ENCODE peak calls at places on chromosomes 13 and 19, in six cellular contexts. T is fibroblast of the aortic adventitia, V is ascending aorta, O is WTC11, Q is prostate gland, M is upper lobe of right lung. U is an unnamed sample.

GRCh38 chr13:30796833-30797601 is 61.7 kb downstream of the ALOX5AP start:
- DNase-seq in T (peak), V (no peak), O (no peak), Q (peak), M (no peak), U (no peak)

GRCh38 chr19:51637362-51637978 is 7.3 kb upstream of the SIGLEC5 start:
- DNase-seq in T (peak), V (no peak), O (no peak), Q (no peak), M (no peak), U (no peak)

GRCh38 chr13:39051157-39051556 is 12.9 kb downstream of the NHLRC3 start:
- DNase-seq in T (peak), V (no peak), O (no peak), Q (no peak), M (no peak), U (peak)

GRCh38 chr13:102017248-102017647 is 384.6 kb downstream of the FGF14 start:
- DNase-seq in T (no peak), V (no peak), O (no peak), Q (no peak), M (no peak), U (no peak)

GRCh38 chr13:95260031-95260525 is 41.2 kb downstream of the ABCC4 start:
- DNase-seq in T (no peak), V (no peak), O (no peak), Q (no peak), M (no peak), U (no peak)

GRCh38 chr13:50914848-50915247 is 5.3 kb downstream of the RNASEH2B start:
- DNase-seq in T (no peak), V (no peak), O (no peak), Q (no peak), M (no peak), U (no peak)

GRCh38 chr13:33312150-33312908 is 26.8 kb upstream of the STARD13 start:
- DNase-seq in T (peak), V (no peak), O (no peak), Q (no peak), M (no peak), U (peak)

GRCh38 chr19:52739576-52739975 is 4.7 kb upstream of the ZNF611 start:
- DNase-seq in T (no peak), V (no peak), O (peak), Q (no peak), M (no peak), U (no peak)

GRCh38 chr19:55546822-55547614 is 1.7 kb upstream of the SBK3 start:
- DNase-seq in T (peak), V (peak), O (no peak), Q (no peak), M (peak), U (peak)

GRCh38 chr13:87035538-87035937 is 635.6 kb upstream of the SLITRK5 start:
- DNase-seq in T (peak), V (no peak), O (no peak), Q (no peak), M (no peak), U (no peak)

GRCh38 chr13:20942938-20943518 is 40.5 kb upstream of the XPO4 start:
- DNase-seq in T (no peak), V (no peak), O (no peak), Q (no peak), M (no peak), U (no peak)

GRCh38 chr19:52897149-52897935 is at the start of gene ZNF320:
- DNase-seq in T (peak), V (peak), O (peak), Q (peak), M (peak), U (peak)

GRCh38 chr19:49875801-49876421 is 1.2 kb downstream of the AKT1S1 start:
- DNase-seq in T (peak), V (no peak), O (peak), Q (peak), M (peak), U (no peak)

GRCh38 chr19:49987159-49987698 is 26.3 kb upstream of the SIGLEC11 start:
- DNase-seq in T (peak), V (peak), O (peak), Q (peak), M (peak), U (peak)

GRCh38 chr13:74570834-74571233 is 436.6 kb upstream of the KLF12 start:
- DNase-seq in T (peak), V (no peak), O (no peak), Q (no peak), M (no peak), U (no peak)

GRCh38 chr13:28654276-28654675 is 4.7 kb upstream of the POMP start:
- DNase-seq in T (peak), V (no peak), O (no peak), Q (no peak), M (no peak), U (no peak)

GRCh38 chr19:43624933-43625332 is 5.5 kb upstream of the ZNF428 start:
- DNase-seq in T (no peak), V (peak), O (peak), Q (no peak), M (peak), U (no peak)

GRCh38 chr19:47729799-47730520 is 15.4 kb upstream of the NOP53 start:
- DNase-seq in T (no peak), V (no peak), O (peak), Q (peak), M (peak), U (no peak)

GRCh38 chr19:14023404-14024235 is 4.3 kb upstream of the RLN3 start:
- DNase-seq in T (peak), V (no peak), O (peak), Q (no peak), M (peak), U (no peak)

GRCh38 chr13:102978168-102978567 is 88.0 kb downstream of the SLC10A2 start:
- DNase-seq in T (no peak), V (no peak), O (no peak), Q (no peak), M (no peak), U (no peak)

GRCh38 chr13:27605099-27605498 is 15.2 kb downstream of the LNX2 start:
- DNase-seq in T (no peak), V (no peak), O (no peak), Q (no peak), M (no peak), U (no peak)

GRCh38 chr19:53659292-53659691 is 27.5 kb downstream of the DPRX start:
- DNase-seq in T (no peak), V (no peak), O (peak), Q (peak), M (no peak), U (no peak)

GRCh38 chr13:91389186-91389585 is 9.2 kb upstream of the GPC5 start:
- DNase-seq in T (no peak), V (no peak), O (no peak), Q (no peak), M (no peak), U (no peak)

DNA sequence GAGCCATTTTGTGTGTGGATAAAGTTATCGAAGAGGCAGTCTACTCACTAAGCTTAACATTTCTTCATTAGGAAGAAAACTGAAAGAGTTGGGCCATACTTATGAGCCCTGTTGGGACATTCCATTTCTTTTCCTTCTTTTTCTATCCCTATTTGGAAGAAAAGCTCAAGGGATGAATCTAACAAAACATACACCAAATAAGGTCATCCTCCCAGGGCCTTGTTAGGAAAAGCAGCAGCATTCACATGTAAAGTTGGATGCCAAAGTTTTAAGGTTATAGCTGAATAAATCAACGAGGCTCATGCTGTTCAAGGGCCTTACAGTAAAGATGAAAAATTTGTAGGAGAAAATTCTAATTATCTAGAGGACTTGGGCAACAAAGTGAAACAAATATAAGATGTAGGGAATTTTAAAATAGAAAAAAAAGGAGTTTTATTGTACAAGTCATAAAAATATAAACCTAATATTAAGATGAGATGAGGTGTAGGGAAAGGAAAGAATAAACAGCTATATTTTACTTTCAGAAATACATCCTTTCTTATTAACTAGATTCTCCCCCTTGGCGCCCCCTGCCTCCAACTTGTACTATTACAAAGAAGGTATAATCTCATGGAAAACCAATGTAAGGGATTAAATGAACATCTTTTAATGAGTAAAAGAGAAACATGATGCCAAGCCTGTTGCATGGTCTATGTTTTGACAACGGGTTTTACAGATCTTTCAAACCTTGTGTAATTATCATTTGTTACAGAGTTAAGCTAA is 160.4 kb downstream of the PCDH20 start:
- DNase-seq in T (no peak), V (no peak), O (peak), Q (no peak), M (no peak), U (no peak)
- TF ChIP-seq CTCF in T (no peak), V (no peak), O (peak), Q (no peak), M (no peak), U (no peak)

DNA sequence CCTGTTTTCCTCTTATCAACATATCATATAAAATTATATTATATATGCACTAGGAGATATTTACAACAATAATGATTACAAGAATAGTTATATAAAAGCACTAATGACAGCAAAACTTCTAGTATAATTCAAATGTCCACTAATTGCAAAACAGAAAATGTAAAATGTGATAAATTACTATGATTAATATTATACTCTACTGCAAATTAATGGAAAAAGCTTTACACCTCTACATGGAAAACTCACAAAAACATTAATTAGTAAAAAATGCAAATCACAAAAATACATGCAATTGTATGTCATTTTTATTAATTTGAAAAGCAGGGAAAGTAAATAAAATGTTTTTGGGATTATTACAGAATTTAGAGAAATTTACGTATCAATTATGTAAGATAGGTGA is 681.0 kb upstream of the PCDH20 start:
- DNase-seq in T (no peak), V (no peak), O (no peak), Q (no peak), M (no peak), U (no peak)
- TF ChIP-seq CTCF in T (no peak), V (no peak), O (no peak), Q (no peak), M (no peak), U (no peak)

GRCh38 chr19:1055028-1055425 is 11.9 kb upstream of the ARHGAP45 start:
- DNase-seq in T (no peak), V (no peak), O (no peak), Q (no peak), M (no peak), U (no peak)

GRCh38 chr19:1055886-1056620 is 10.9 kb upstream of the ARHGAP45 start:
- DNase-seq in T (no peak), V (no peak), O (no peak), Q (no peak), M (no peak), U (no peak)

GRCh38 chr19:1054102-1055027 is 12.6 kb upstream of the ARHGAP45 start:
- DNase-seq in T (no peak), V (no peak), O (no peak), Q (no peak), M (no peak), U (no peak)

GRCh38 chr19:1058112-1058511 is 8.9 kb upstream of the ARHGAP45 start:
- DNase-seq in T (no peak), V (no peak), O (no peak), Q (no peak), M (no peak), U (no peak)

GRCh38 chr19:1057185-1057857 is 9.6 kb upstream of the ARHGAP45 start:
- DNase-seq in T (peak), V (no peak), O (no peak), Q (no peak), M (no peak), U (peak)
- TF ChIP-seq CTCF in T (no peak), V (no peak), O (no peak), Q (no peak), M (peak), U (peak)

DNA sequence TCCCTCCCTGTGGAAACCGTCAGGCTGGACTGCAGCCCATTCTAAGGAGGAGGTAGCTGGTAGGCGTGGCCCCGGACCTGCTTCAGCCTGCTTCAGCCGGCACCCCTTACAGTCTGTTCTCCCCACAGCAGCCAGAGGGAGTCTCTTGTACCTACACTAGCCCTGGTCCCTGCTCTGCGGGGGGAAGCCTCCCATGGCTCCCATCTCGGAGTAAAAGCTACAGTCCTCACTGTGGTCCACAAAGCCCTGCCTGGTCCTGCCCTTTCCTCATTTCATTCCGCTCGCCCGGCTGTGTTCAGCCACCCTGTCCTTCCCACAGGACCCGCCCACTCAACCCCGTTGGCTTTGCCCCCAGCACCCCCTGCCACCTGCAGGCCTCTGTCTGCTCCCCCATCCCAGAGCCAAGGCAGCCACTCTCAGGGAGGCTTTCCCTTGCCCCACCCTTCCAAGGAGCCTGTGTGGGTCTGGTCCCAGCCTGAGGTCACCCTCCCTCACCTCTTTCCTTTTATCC is 1.3 kb downstream of the PGLYRP1 start:
- DNase-seq in T (no peak), V (no peak), O (peak), Q (peak), M (no peak), U (no peak)
- TF ChIP-seq CTCF in T (no peak), V (no peak), O (no peak), Q (peak), M (no peak), U (no peak)

GRCh38 chr19:12055784-12056183 is 3.0 kb upstream of the ZNF878 start:
- DNase-seq in T (no peak), V (no peak), O (no peak), Q (no peak), M (no peak), U (no peak)

GRCh38 chr19:12047868-12048267 is 4.9 kb downstream of the ZNF878 start:
- DNase-seq in T (no peak), V (no peak), O (no peak), Q (no peak), M (no peak), U (no peak)

GRCh38 chr19:12052057-12052570 is 647 bp downstream of the ZNF878 start:
- DNase-seq in T (peak), V (no peak), O (no peak), Q (no peak), M (no peak), U (peak)

DNA sequence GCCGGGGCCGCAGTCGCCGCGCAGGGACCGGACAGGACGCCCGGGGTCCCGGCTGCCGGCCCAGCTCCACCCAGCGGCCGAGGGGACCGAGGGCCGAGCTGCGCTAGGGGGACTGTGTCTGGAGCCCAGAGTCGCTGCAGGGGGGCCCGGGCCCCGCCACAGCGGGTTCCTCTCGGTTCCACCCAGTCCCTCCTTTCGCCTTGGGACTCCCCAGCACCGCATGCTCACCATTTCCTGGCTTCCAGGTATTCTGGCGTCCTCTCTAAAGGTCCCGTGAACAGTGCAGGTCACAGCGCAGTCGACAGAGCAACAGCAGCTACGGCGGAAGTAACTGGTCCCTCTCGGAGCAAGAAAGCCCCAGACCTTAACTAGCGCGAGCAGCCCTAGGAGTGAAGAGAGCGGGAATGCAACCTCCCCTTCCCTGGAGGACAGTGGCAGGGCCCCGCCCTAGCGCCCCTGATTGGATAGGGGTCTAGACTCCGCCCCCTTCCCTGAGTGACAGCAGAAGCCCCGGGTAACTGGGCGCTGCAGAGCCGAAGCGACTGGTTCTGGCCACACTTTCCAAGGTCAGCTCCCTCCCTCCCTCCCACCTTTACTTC is at the start of gene ZNF878:
- DNase-seq in T (peak), V (peak), O (peak), Q (peak), M (peak), U (peak)
- TF ChIP-seq CTCF in T (no peak), V (peak), O (no peak), Q (no peak), M (no peak), U (no peak)

GRCh38 chr13:81320516-81320915 is 979.6 kb upstream of the SPRY2 start:
- DNase-seq in T (no peak), V (no peak), O (no peak), Q (no peak), M (no peak), U (no peak)

DNA sequence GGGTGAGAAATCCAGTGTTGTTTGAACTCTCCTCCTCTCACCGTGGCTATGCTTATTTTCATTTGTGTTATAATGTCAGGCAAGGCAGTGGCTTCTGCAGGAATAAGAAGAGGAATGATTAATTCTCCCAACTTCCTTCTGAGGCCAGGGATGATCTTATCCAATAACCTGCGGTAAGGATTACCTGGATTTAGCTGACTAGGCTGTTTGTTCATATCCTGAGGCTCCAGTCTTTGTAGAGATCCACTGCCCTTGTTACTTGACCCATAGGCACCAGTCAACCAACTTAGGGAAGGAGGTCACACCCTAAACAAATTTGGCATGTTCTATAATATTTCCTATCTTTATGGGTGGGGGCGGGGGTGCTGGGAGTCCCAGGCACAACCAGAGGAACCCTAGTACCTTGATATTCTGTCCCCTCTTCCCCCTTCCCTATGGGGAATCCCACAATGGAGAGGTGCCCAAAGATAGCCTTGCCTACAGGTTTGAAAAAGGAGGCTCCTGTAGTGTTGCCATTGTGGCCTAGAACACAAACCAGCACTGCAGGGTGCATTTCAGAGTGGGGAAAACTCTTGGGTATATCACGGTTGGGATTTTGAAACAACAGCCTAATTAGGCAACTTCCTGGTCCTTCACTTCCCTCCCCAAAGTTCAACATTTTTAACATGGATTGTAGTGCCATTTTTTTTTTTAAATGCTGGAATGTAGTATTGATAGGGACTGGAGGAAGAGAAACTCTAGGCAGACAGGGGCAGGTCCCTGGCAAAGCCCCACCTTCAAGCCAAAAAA is 977.5 kb upstream of the SPRY2 start:
- DNase-seq in T (no peak), V (no peak), O (no peak), Q (no peak), M (no peak), U (no peak)
- TF ChIP-seq CTCF in T (no peak), V (no peak), O (no peak), Q (no peak), M (no peak), U (no peak)

GRCh38 chr13:76968041-76968440 is 19.7 kb downstream of the ACOD1 start:
- DNase-seq in T (no peak), V (no peak), O (no peak), Q (no peak), M (no peak), U (no peak)
- TF ChIP-seq CTCF in T (no peak), V (no peak), O (no peak), Q (no peak), M (no peak), U (no peak)

DNA sequence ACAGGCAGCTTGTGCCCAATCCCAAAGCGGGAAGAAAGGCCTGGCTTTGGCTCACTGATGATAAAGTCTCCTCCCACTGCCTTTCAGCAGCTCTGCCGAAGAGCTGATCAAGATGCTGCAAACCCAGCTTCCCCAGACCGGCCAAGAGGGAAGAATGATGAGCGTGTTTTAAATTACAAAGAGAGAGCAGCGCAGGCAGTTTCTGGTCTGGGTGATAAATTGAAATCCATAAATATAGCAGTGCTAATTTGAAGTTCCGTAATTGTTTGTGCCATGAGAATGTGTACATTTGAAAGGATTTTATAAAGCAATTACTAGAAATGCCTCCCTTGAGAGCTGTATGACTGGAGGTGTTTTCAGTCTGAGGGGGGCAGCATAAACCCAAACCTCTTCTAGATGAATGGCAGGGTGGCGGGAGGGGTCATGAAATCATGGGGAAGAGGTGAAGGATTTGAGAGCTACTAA is 171.8 kb downstream of the STK24 start:
- DNase-seq in T (peak), V (no peak), O (peak), Q (no peak), M (no peak), U (no peak)
- TF ChIP-seq CTCF in T (no peak), V (no peak), O (no peak), Q (no peak), M (no peak), U (no peak)

U was measured in HFFc6.